ENCODE peak calls at places on chromosomes 4 and X, in nine cellular contexts. One of them, this sample, is unnamed.

GRCh38 chr4:108829981-108830492 is 67.2 kb upstream of the ETNPPL start:
- DNase-seq in GM23248: peak
- DNase-seq in neural progenitor cell: no peak
- DNase-seq in HCT116: no peak
- DNase-seq in GM23338: no peak
- DNase-seq in OCI-LY7: no peak
- DNase-seq in hepatocyte: no peak
- DNase-seq in MM.1S: no peak
- DNase-seq in SK-N-SH: no peak
- DNase-seq in this sample: no peak

GRCh38 chrX:10401239-10401638 is 219.1 kb downstream of the MID1 start:
- DNase-seq in GM23248: no peak
- DNase-seq in GM23338: no peak
- DNase-seq in neural progenitor cell: no peak
- DNase-seq in OCI-LY7: no peak
- DNase-seq in MM.1S: no peak
- DNase-seq in SK-N-SH: no peak
- DNase-seq in hepatocyte: no peak
- DNase-seq in HCT116: no peak
- DNase-seq in this sample: peak

GRCh38 chrX:138191998-138192397 is 519.5 kb downstream of the FGF13 start:
- DNase-seq in SK-N-SH: peak
- DNase-seq in GM23338: peak
- DNase-seq in HCT116: no peak
- DNase-seq in OCI-LY7: peak
- DNase-seq in hepatocyte: peak
- DNase-seq in GM23248: peak
- DNase-seq in neural progenitor cell: peak
- DNase-seq in MM.1S: peak
- DNase-seq in this sample: peak

GRCh38 chr4:121791481-121791880 is 9.6 kb upstream of the EXOSC9 start:
- DNase-seq in MM.1S: no peak
- DNase-seq in GM23338: no peak
- DNase-seq in SK-N-SH: no peak
- DNase-seq in OCI-LY7: no peak
- DNase-seq in neural progenitor cell: no peak
- DNase-seq in GM23248: peak
- DNase-seq in HCT116: no peak
- DNase-seq in hepatocyte: no peak
- DNase-seq in this sample: peak

GRCh38 chr4:88937081-88937480 is 119.9 kb downstream of the FAM13A start:
- DNase-seq in SK-N-SH: no peak
- DNase-seq in GM23338: no peak
- DNase-seq in OCI-LY7: no peak
- DNase-seq in HCT116: no peak
- DNase-seq in GM23248: peak
- DNase-seq in neural progenitor cell: no peak
- DNase-seq in hepatocyte: no peak
- DNase-seq in MM.1S: no peak
- DNase-seq in this sample: peak

GRCh38 chrX:3962511-3963350 is 249.3 kb upstream of the PRKX start:
- DNase-seq in HCT116: no peak
- DNase-seq in hepatocyte: peak
- DNase-seq in neural progenitor cell: peak
- DNase-seq in OCI-LY7: peak
- DNase-seq in SK-N-SH: peak
- DNase-seq in GM23338: peak
- DNase-seq in GM23248: peak
- DNase-seq in MM.1S: peak
- DNase-seq in this sample: peak

GRCh38 chr4:8105303-8106100 is 53.1 kb downstream of the ABLIM2 start:
- DNase-seq in hepatocyte: no peak
- DNase-seq in GM23338: no peak
- DNase-seq in neural progenitor cell: peak
- DNase-seq in SK-N-SH: no peak
- DNase-seq in HCT116: no peak
- DNase-seq in GM23248: no peak
- DNase-seq in OCI-LY7: no peak
- DNase-seq in MM.1S: no peak
- DNase-seq in this sample: no peak

GRCh38 chrX:101025126-101025525 is 26.8 kb downstream of the TRMT2B start:
- DNase-seq in GM23248: peak
- DNase-seq in SK-N-SH: no peak
- DNase-seq in neural progenitor cell: no peak
- DNase-seq in OCI-LY7: no peak
- DNase-seq in HCT116: no peak
- DNase-seq in hepatocyte: no peak
- DNase-seq in GM23338: no peak
- DNase-seq in MM.1S: no peak
- DNase-seq in this sample: peak

GRCh38 chrX:133698298-133698697 is 283.0 kb upstream of the GPC4 start:
- DNase-seq in OCI-LY7: no peak
- DNase-seq in hepatocyte: no peak
- DNase-seq in HCT116: no peak
- DNase-seq in MM.1S: no peak
- DNase-seq in neural progenitor cell: no peak
- DNase-seq in GM23338: peak
- DNase-seq in SK-N-SH: peak
- DNase-seq in GM23248: peak
- DNase-seq in this sample: peak

GRCh38 chrX:38220024-38220935 is at the start of gene SRPX:
- DNase-seq in GM23338: peak
- DNase-seq in GM23248: peak
- DNase-seq in hepatocyte: peak
- DNase-seq in MM.1S: peak
- DNase-seq in SK-N-SH: peak
- DNase-seq in HCT116: peak
- DNase-seq in neural progenitor cell: peak
- DNase-seq in OCI-LY7: no peak
- DNase-seq in this sample: peak

GRCh38 chrX:102154218-102154860 is 1.4 kb downstream of the BEX5 start:
- DNase-seq in HCT116: no peak
- DNase-seq in hepatocyte: no peak
- DNase-seq in SK-N-SH: peak
- DNase-seq in OCI-LY7: no peak
- DNase-seq in neural progenitor cell: peak
- DNase-seq in MM.1S: peak
- DNase-seq in GM23248: no peak
- DNase-seq in GM23338: peak
- DNase-seq in this sample: no peak

GRCh38 chrX:45404206-45404605 is 203.5 kb upstream of the DIPK2B start:
- DNase-seq in OCI-LY7: no peak
- DNase-seq in MM.1S: no peak
- DNase-seq in SK-N-SH: no peak
- DNase-seq in HCT116: no peak
- DNase-seq in GM23338: no peak
- DNase-seq in neural progenitor cell: no peak
- DNase-seq in GM23248: no peak
- DNase-seq in hepatocyte: no peak
- DNase-seq in this sample: no peak

GRCh38 chr4:36244257-36245084 is at the start of gene ARAP2:
- DNase-seq in hepatocyte: peak
- DNase-seq in HCT116: peak
- DNase-seq in MM.1S: peak
- DNase-seq in OCI-LY7: peak
- DNase-seq in GM23248: peak
- DNase-seq in GM23338: peak
- DNase-seq in SK-N-SH: peak
- DNase-seq in neural progenitor cell: peak
- DNase-seq in this sample: peak

GRCh38 chr4:35124116-35124515 is 1120.2 kb downstream of the ARAP2 start:
- DNase-seq in hepatocyte: no peak
- DNase-seq in HCT116: no peak
- DNase-seq in SK-N-SH: no peak
- DNase-seq in MM.1S: no peak
- DNase-seq in GM23338: no peak
- DNase-seq in neural progenitor cell: no peak
- DNase-seq in GM23248: no peak
- DNase-seq in OCI-LY7: no peak
- DNase-seq in this sample: no peak

GRCh38 chr4:11904991-11905760 is 476.5 kb upstream of the HS3ST1 start:
- DNase-seq in GM23338: no peak
- DNase-seq in MM.1S: no peak
- DNase-seq in neural progenitor cell: no peak
- DNase-seq in OCI-LY7: no peak
- DNase-seq in GM23248: no peak
- DNase-seq in SK-N-SH: no peak
- DNase-seq in hepatocyte: no peak
- DNase-seq in HCT116: no peak
- DNase-seq in this sample: no peak

GRCh38 chr4:6161921-6162464 is 38.4 kb downstream of the JAKMIP1 start:
- DNase-seq in OCI-LY7: no peak
- DNase-seq in HCT116: no peak
- DNase-seq in GM23248: no peak
- DNase-seq in hepatocyte: no peak
- DNase-seq in MM.1S: no peak
- DNase-seq in neural progenitor cell: no peak
- DNase-seq in SK-N-SH: no peak
- DNase-seq in GM23338: no peak
- DNase-seq in this sample: no peak

GRCh38 chr4:6157926-6158325 is 42.4 kb downstream of the JAKMIP1 start:
- DNase-seq in GM23338: no peak
- DNase-seq in GM23248: no peak
- DNase-seq in neural progenitor cell: no peak
- DNase-seq in OCI-LY7: no peak
- DNase-seq in hepatocyte: no peak
- DNase-seq in SK-N-SH: no peak
- DNase-seq in HCT116: no peak
- DNase-seq in MM.1S: no peak
- DNase-seq in this sample: no peak

GRCh38 chr4:6165766-6166165 is 34.6 kb downstream of the JAKMIP1 start:
- DNase-seq in hepatocyte: no peak
- DNase-seq in HCT116: no peak
- DNase-seq in MM.1S: no peak
- DNase-seq in GM23338: no peak
- DNase-seq in neural progenitor cell: no peak
- DNase-seq in OCI-LY7: no peak
- DNase-seq in SK-N-SH: no peak
- DNase-seq in GM23248: no peak
- DNase-seq in this sample: no peak

GRCh38 chr4:6160536-6160935 is 39.8 kb downstream of the JAKMIP1 start:
- DNase-seq in neural progenitor cell: no peak
- DNase-seq in GM23338: no peak
- DNase-seq in MM.1S: no peak
- DNase-seq in hepatocyte: no peak
- DNase-seq in HCT116: no peak
- DNase-seq in GM23248: no peak
- DNase-seq in OCI-LY7: no peak
- DNase-seq in SK-N-SH: no peak
- DNase-seq in this sample: no peak

GRCh38 chr4:6162885-6163284 is 37.5 kb downstream of the JAKMIP1 start:
- DNase-seq in SK-N-SH: peak
- DNase-seq in hepatocyte: no peak
- DNase-seq in OCI-LY7: no peak
- DNase-seq in GM23248: no peak
- DNase-seq in GM23338: no peak
- DNase-seq in MM.1S: no peak
- DNase-seq in neural progenitor cell: no peak
- DNase-seq in HCT116: no peak
- DNase-seq in this sample: no peak
- TF ChIP-seq EZH2phosphoT487 in SK-N-SH: no peak
- TF ChIP-seq EZH2phosphoT487 in hepatocyte: no peak
- TF ChIP-seq EZH2phosphoT487 in OCI-LY7: no peak
- TF ChIP-seq EZH2phosphoT487 in GM23248: no peak
- TF ChIP-seq EZH2phosphoT487 in GM23338: no peak
- TF ChIP-seq EZH2phosphoT487 in MM.1S: no peak
- TF ChIP-seq EZH2phosphoT487 in neural progenitor cell: no peak
- TF ChIP-seq EZH2phosphoT487 in HCT116: no peak
- TF ChIP-seq EZH2phosphoT487 in this sample: no peak

GRCh38 chrX:152813211-152813610 is 17.3 kb downstream of the CETN2 start:
- DNase-seq in GM23248: no peak
- DNase-seq in GM23338: no peak
- DNase-seq in MM.1S: no peak
- DNase-seq in neural progenitor cell: no peak
- DNase-seq in HCT116: no peak
- DNase-seq in OCI-LY7: no peak
- DNase-seq in hepatocyte: no peak
- DNase-seq in SK-N-SH: no peak
- DNase-seq in this sample: no peak
- H3K4me3 ChIP-seq in GM23248: no peak
- H3K4me3 ChIP-seq in GM23338: no peak
- H3K4me3 ChIP-seq in MM.1S: no peak
- H3K4me3 ChIP-seq in neural progenitor cell: no peak
- H3K4me3 ChIP-seq in HCT116: no peak
- H3K4me3 ChIP-seq in OCI-LY7: no peak
- H3K4me3 ChIP-seq in hepatocyte: no peak
- H3K4me3 ChIP-seq in SK-N-SH: no peak
- H3K4me3 ChIP-seq in this sample: no peak

DNA sequence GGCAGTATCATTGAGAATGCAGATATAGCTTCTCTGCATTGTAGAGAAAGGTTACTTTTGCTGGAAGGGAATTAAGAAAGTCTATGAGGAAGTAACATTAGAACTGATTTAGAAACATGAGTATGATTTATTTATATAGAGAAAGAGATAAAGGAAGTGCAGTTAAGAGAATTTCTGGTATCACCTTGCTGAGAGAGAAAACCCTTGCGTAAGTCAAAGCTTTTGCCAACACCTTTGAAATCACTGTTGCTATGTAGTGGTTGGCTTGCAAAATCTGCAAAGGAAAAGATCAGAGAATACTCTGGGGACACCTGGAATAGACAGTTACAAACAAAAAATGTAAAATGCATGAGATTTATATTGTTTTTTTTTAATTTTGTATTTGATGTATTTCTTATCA is 137.3 kb upstream of the RXFP1 start:
- DNase-seq in OCI-LY7: no peak
- DNase-seq in hepatocyte: no peak
- DNase-seq in HCT116: no peak
- DNase-seq in GM23248: no peak
- DNase-seq in neural progenitor cell: no peak
- DNase-seq in SK-N-SH: no peak
- DNase-seq in GM23338: no peak
- DNase-seq in MM.1S: no peak
- DNase-seq in this sample: no peak
- H3K4me2 ChIP-seq in OCI-LY7: no peak
- H3K4me2 ChIP-seq in hepatocyte: no peak
- H3K4me2 ChIP-seq in HCT116: no peak
- H3K4me2 ChIP-seq in GM23248: no peak
- H3K4me2 ChIP-seq in neural progenitor cell: no peak
- H3K4me2 ChIP-seq in SK-N-SH: no peak
- H3K4me2 ChIP-seq in GM23338: no peak
- H3K4me2 ChIP-seq in MM.1S: no peak
- H3K4me2 ChIP-seq in this sample: no peak

GRCh38 chr4:125244848-125245450 is 69.8 kb upstream of the FAT4 start:
- DNase-seq in GM23248: peak
- DNase-seq in hepatocyte: peak
- DNase-seq in SK-N-SH: no peak
- DNase-seq in neural progenitor cell: no peak
- DNase-seq in HCT116: no peak
- DNase-seq in MM.1S: peak
- DNase-seq in OCI-LY7: no peak
- DNase-seq in GM23338: peak
- DNase-seq in this sample: peak
- TF ChIP-seq EZH2phosphoT487 in GM23248: no peak
- TF ChIP-seq EZH2phosphoT487 in hepatocyte: no peak
- TF ChIP-seq EZH2phosphoT487 in SK-N-SH: no peak
- TF ChIP-seq EZH2phosphoT487 in neural progenitor cell: no peak
- TF ChIP-seq EZH2phosphoT487 in HCT116: no peak
- TF ChIP-seq EZH2phosphoT487 in MM.1S: no peak
- TF ChIP-seq EZH2phosphoT487 in OCI-LY7: no peak
- TF ChIP-seq EZH2phosphoT487 in GM23338: no peak
- TF ChIP-seq EZH2phosphoT487 in this sample: no peak

This sample was measured in PC-3.